ENCODE peak calls at places on chromosomes 3 and 15, in five cellular contexts. O is Panc1, A is SK-N-SH, L is A549, V is HepG2. H is an unnamed sample.

GRCh38 chr15:37058316-37058985 is 41.9 kb downstream of the MEIS2 start:
- DNase-seq in V (peak; percentile 19), L (peak; percentile 5), A (no peak), O (no peak), H (no peak)

GRCh38 chr3:72318504-72319201 is 529.6 kb downstream of the SHQ1 start:
- DNase-seq in L (no peak), A (no peak), V (peak; percentile 12), O (no peak), H (no peak)

GRCh38 chr3:14166877-14167605 is 11.4 kb downstream of the XPC start:
- DNase-seq in L (no peak), O (no peak), V (no peak), A (no peak), H (no peak)

GRCh38 chr3:157559401-157559800 is 56.2 kb upstream of the VEPH1 start:
- DNase-seq in O (no peak), L (no peak), V (no peak), A (no peak), H (no peak)

GRCh38 chr15:47409601-47410000 is 307.7 kb upstream of the SEMA6D start:
- DNase-seq in V (no peak), O (no peak), A (no peak), L (no peak), H (no peak)

GRCh38 chr15:78259232-78259631 is 5.1 kb upstream of the DNAJA4 start:
- DNase-seq in L (no peak), O (no peak), A (no peak), V (no peak), H (no peak)

GRCh38 chr3:174477491-174477890 is 381.6 kb upstream of the NAALADL2 start:
- DNase-seq in V (no peak), O (no peak), L (no peak), A (no peak), H (no peak)

GRCh38 chr3:118126751-118127150 is 907.9 kb downstream of the IGSF11 start:
- DNase-seq in O (no peak), V (no peak), L (no peak), A (no peak), H (no peak)

GRCh38 chr3:142022381-142022780 is 127.0 kb downstream of the TFDP2 start:
- DNase-seq in O (no peak), A (peak; percentile 22), V (no peak), L (peak; percentile 8), H (no peak)

DNA sequence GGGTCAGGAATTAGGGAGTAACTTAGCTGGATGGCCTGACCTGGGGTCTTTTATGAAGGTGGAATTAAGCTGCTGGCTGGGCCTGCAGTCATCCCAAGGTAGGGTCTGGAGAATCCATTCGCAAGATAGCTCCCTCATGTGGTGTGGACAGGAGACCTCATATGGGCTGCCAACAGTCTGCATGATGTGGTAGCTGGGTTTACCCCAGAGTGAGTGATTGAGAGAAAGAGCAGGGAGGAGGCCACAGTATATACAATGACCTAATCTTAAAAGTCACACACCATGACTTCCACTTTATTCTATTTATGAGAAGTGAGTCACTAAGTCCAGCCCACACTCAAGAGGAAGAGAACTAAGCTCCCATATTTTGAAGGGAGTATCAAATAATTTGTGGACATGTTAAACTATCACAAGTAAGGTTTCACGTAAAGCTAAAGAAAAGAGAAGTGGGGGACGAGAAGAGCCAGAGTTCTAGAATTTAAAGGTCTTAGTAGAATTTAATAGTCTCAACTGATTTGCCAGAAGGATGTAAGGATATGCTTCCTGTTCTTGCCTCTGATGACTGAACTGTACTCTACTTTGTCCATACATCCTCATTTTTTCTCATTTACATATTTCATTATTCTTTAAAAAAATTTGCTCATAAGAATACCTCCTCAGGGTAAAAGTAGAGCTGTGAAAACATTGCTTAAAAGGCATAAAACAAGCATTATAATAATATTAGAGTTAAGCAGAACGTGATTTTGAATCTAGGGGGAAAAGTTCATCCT is 184.4 kb downstream of the PEX5L start:
- DNase-seq in L (peak; percentile 3), V (peak; percentile 10), A (no peak), O (no peak), H (peak; percentile 7)
- TF ChIP-seq REST in L (no peak), V (no peak), A (no peak), O (no peak), H (no peak)

DNA sequence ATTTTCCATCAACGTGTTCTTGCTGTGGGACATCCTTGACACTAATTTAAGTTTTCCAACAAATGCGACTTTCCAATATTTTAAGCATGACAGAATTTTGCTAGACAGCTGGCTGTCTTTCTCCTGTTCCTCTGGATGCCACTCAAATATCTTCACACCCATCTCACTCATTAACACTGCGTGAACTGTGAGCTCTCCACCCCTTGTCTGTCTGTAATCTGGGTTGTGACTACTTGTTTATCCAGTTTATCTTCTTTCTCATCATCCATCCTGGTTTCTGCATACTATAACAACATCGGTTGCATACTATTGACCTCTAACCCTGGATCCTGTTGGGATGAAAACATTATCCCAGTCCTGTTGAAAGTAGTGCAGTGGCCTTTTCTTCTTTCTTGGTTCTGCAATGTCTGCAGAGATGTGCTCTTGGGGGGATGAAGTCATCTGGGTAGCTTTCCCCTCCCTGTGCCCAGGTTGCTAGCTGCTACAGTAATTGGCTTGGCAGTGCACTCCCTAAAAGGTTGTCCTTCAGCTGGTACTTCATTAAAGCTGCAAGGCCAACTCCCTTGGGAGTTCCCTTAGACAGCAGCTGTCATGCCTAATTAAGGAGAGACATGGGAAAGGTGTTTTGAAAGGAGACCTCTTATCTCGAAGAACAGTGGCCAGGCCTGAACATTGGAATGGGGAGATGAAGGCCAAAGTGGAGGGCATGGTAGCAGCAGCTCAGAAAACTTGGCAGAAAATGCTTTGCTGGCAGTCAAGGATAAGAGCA is 24.7 kb downstream of the KAT2B start:
- DNase-seq in O (no peak), L (no peak), V (no peak), A (no peak), H (no peak)
- TF ChIP-seq REST in O (no peak), L (no peak), V (no peak), A (no peak), H (no peak)

DNA sequence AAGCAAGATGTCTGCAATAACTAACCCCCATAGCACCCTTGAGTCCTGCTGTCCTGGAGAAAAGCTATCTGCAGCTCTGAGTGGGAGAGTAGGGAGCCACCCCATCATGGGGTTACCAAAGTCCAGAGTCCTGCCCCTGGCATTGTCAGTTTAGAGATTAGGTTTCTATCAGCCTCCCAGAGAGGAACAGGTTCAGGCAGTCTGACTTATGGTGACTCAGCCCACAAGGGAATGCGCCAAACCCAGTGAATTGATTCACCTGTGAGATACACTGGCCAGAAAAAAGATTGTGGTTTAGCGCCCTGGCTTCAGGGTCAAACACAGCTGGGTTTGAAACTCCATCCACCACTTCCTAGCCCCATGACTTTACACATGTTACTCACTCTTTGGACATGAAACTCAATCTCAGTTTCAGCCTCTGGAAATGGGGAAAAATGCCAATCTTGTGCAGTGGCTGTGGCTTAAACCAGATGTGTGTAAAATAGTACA is 263.6 kb upstream of the HES1 start:
- DNase-seq in L (peak; percentile 77), O (peak; percentile 94), A (peak; percentile 30), V (peak; percentile 70), H (no peak)
- TF ChIP-seq REST in L (no peak), O (no peak), A (no peak), V (no peak), H (no peak)

GRCh38 chr15:25169318-25169717 is 214.5 kb downstream of the SNRPN start:
- DNase-seq in V (no peak), O (no peak), L (no peak), A (no peak), H (no peak)
- TF ChIP-seq REST in V (no peak), O (no peak), L (no peak), A (no peak), H (no peak)

DNA sequence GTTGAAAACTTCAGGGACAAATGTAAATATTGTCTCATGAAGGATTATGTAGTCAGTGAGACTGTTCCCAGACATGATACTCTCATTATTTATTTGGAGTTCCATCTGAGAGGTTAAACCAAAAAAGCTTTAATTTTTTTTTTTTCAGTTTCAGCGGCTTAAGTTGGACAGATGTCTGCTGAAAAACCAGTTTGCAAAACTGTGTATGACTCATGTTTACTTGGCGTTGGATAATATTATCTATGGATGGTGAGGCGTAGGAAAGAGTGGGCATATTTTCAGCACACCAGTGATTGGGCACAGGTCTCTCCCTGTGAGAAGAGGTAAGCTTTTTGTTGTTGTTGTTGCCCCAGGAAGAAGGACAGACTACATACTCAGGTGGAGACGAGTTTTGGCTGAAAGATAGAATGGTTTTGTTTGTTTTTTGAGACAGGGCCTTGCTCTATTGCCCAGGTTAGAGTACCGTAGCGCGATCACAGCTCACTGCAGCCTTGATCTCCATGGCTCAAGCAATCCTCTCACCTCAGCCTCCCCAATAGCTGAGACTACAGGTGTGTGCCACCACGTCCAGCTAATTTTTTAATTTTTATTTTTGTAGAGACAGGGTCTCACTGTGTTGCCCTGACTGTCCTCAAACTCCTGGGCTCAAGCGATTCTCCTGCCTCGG is 16.4 kb upstream of the ANXA2 start:
- DNase-seq in L (peak; percentile 51), O (no peak), V (no peak), A (no peak), H (no peak)
- TF ChIP-seq REST in L (no peak), O (no peak), V (no peak), A (no peak), H (no peak)

DNA sequence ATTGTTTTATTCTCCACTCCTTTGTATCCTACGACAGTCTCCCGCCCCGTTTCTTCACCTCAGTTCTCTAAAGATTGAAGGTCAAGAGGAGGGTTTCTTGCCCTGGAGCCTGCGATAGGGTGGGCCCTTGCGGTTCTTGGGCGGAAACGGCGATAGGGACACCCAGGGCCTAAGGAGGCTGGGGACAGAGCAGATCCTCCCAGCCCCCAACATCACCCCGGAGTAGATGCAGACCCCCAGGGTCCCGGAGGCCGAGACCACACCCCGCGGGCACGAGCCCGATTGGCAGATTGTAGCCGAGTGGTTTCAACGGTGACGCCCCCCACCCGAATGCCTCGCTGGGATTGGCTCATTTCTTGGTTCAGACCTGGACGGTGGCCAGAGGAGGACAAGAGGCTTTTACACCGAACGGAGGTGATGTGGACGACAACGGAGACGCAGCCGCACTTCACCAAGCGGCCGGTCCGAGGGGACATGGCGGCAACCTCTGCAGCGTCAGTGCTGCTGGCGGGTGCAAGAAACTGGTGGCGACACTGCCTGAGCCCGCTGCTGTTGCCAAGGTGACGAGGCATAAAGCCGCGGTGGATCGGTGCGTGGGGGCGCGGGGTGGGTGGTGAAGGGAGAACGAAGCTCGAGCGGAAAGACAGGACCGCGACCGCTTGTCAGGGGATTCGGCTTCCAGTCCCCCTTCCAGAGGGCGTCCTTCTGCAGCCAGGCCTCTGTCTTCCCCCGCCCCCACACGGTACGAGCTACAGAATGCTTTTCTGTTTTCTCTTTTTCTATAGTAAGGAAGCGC is 19.0 kb upstream of the MCF2L2 start:
- DNase-seq in A (peak; percentile 93), V (peak; percentile 92), L (peak; percentile 89), O (peak; percentile 76), H (peak; percentile 74)
- TF ChIP-seq REST in A (no peak), V (no peak), L (no peak), O (no peak), H (no peak)

DNA sequence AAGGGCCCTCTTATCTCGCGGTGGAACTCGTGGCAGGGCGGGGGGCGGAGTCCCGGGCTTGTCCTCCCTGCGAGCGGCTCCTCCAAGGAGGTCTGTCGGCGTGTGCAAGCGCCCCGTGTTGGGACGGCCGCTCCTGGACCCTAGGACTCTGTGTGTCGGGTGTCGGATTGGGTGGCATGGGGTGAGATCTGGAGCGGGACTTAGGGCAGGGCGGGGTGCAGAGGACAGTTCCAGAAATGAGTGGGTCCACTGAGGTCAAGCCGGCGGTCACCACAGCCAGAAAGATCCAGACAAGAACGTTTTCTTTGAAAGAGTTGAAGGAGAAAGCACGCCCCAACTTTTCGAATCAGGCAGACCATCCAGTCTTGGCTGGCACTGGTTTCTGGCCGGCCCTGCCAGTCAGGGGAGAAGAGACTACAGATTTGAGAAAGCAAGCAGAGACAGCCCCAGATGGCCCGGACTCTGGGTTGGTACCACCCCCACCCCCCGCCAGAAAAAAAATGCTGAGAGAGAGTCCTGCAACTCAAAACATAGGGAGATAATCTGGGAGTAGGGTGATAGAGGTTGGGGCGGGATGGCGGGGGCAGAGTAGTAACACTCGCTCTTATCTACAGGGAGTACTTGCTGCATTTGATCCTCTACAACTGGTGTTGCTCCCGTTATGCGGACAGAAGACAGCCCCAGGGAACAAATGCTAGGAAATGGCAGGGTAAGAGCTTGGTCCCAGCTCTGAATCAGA is 829 bp upstream of the CISH start:
- DNase-seq in L (no peak), V (no peak), O (no peak), A (no peak), H (no peak)
- TF ChIP-seq REST in L (no peak), V (no peak), O (no peak), A (no peak), H (no peak)

H was measured in HL-60.